ENCODE peak calls at places on chromosomes 2 and 18, in six cellular contexts. X is mucosa of descending colon, P is brain microvascular endothelial cell, T is GM06990, B is heart right ventricle, U is A673. S is an unnamed sample. For H3K36me3, the result is how much of the 10 kb centered on the place peaks cover.

GRCh38 chr2:11017921-11018320 is 106.2 kb downstream of the KCNF1 start:
- DNase-seq in B (no peak), X (no peak), T (no peak), P (no peak), U (no peak), S (no peak)

GRCh38 chr2:75752828-75753227 is 42.1 kb upstream of the GCFC2 start:
- DNase-seq in B (no peak), T (no peak), U (no peak), X (no peak), P (no peak), S (no peak)

GRCh38 chr2:215904101-215904500 is 109.2 kb downstream of the MREG start:
- DNase-seq in P (peak), U (peak), X (no peak), B (no peak), T (no peak), S (no peak)

GRCh38 chr18:54880706-54881105 is 52.4 kb downstream of the RAB27B start:
- DNase-seq in U (no peak), B (no peak), T (no peak), P (peak), X (no peak), S (no peak)

GRCh38 chr2:127231130-127231865 is 11.2 kb upstream of the CYP27C1 start:
- DNase-seq in B (no peak), X (peak), P (no peak), U (no peak), T (no peak), S (no peak)

GRCh38 chr18:69898241-69898861 is 49.3 kb downstream of the CD226 start:
- DNase-seq in U (no peak), T (no peak), P (no peak), B (no peak), X (peak), S (no peak)

GRCh38 chr2:196079052-196079451 is 10.4 kb upstream of the DNAH7 start:
- DNase-seq in X (no peak), P (no peak), T (no peak), B (no peak), U (no peak), S (peak)

GRCh38 chr2:219352448-219353023 is 20.0 kb upstream of the RESP18 start:
- DNase-seq in B (peak), T (no peak), X (peak), U (peak), P (peak), S (no peak)

GRCh38 chr2:183665403-183665802 is 541.2 kb downstream of the NUP35 start:
- DNase-seq in T (no peak), P (no peak), X (peak), B (no peak), U (peak), S (no peak)

GRCh38 chr2:237280937-237281336 is 133.0 kb downstream of the COL6A3 start:
- DNase-seq in U (no peak), B (no peak), T (no peak), P (no peak), X (no peak), S (no peak)

DNA sequence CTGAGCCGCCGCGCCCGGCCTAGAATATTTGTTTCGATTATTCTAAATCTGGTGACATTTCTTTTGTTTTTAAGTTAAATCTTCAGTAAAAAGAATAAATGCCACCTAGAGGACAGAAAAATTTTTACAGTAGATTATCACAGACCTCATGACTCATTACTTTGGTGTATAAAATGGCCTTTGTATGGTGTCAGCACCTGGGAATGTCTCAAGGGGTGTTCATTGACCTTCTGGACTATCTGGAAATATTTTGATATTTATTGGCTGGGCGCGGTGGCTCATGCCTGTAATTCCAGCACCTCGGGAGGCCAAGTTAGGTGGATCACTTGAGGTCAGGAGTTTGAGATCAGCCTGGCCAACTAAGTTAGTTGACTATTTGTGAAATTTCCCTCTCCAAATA is 30.3 kb upstream of the SLC30A6 start:
- DNase-seq in B (no peak), P (peak), T (peak), X (peak), U (peak), S (peak)
- TF ChIP-seq CTCF in B (peak), P (peak), T (no peak), X (no peak), U (peak), S (peak)

GRCh38 chr18:26082475-26082874 is 7.9 kb downstream of the SS18 start:
- DNase-seq in U (no peak), X (no peak), B (no peak), T (no peak), P (peak), S (no peak)
- H3K36me3 ChIP-seq in U (half or more), X (under half), B (under half), T (under half), P (under half), S (under half)

GRCh38 chr18:1914489-1914888 is 656.8 kb downstream of the METTL4 start:
- DNase-seq in T (no peak), U (peak), P (no peak), X (no peak), B (no peak), S (no peak)
- TF ChIP-seq CTCF in T (peak), U (peak), P (peak), X (no peak), B (no peak), S (no peak)

GRCh38 chr2:240511351-240512108 is 46.3 kb downstream of the ANKMY1 start:
- DNase-seq in X (no peak), T (no peak), B (no peak), P (no peak), U (no peak), S (no peak)
- H3K36me3 ChIP-seq in X (under half), T (under half), B (under half), P (under half), U (under half), S (under half)